ENCODE peak calls at places on chromosomes 3 and 15, in nine cellular contexts. U is fibroblast of lung, R is A549, I is cardiac fibroblast, G is adrenal gland, P is cardiac muscle cell, B is WERI-Rb-1, E is BJ, L is osteocyte. F is an unnamed sample.

GRCh38 chr3:138378990-138379389 is 30.6 kb downstream of the MRAS start:
- DNase-seq in U (no peak), P (no peak), I (no peak), B (no peak), E (no peak), R (no peak), L (no peak), G (no peak), F (no peak)

GRCh38 chr15:63482874-63483323 is 21.5 kb upstream of the USP3 start:
- DNase-seq in L (no peak), P (no peak), B (no peak), U (no peak), E (no peak), G (no peak), I (no peak), R (no peak), F (no peak)

GRCh38 chr3:177960014-177960413 is 576.2 kb upstream of the KCNMB2 start:
- DNase-seq in P (no peak), B (no peak), E (no peak), G (no peak), U (peak; percentile 57), L (no peak), I (peak; percentile 76), R (no peak), F (no peak)

GRCh38 chr3:191963182-191963581 is 502.2 kb downstream of the PYDC2 start:
- DNase-seq in G (no peak), E (no peak), I (no peak), L (no peak), P (no peak), U (peak; percentile 92), R (no peak), B (no peak), F (no peak)

GRCh38 chr15:52481915-52482314 is 46.8 kb downstream of the MYO5A start:
- DNase-seq in U (peak; percentile 94), G (peak; percentile 41), B (no peak), E (peak; percentile 56), R (no peak), L (no peak), P (no peak), I (peak; percentile 73), F (no peak)

GRCh38 chr3:63228087-63228486 is 50.0 kb upstream of the SYNPR start:
- DNase-seq in R (no peak), G (no peak), L (no peak), P (no peak), I (no peak), U (no peak), B (no peak), E (no peak), F (no peak)

GRCh38 chr3:33278106-33278672 is 947 bp downstream of the FBXL2 start:
- DNase-seq in U (peak; percentile 13), P (peak; percentile 28), G (no peak), L (no peak), I (peak; percentile 10), E (no peak), R (peak; percentile 15), B (peak; percentile 24), F (no peak)

GRCh38 chr3:57966823-57967222 is 41.4 kb upstream of the FLNB start:
- DNase-seq in R (no peak), G (no peak), I (peak; percentile 79), L (no peak), B (no peak), P (no peak), E (no peak), U (peak; percentile 58), F (no peak)

GRCh38 chr3:194255252-194256039 is 95.7 kb downstream of the CPN2 start:
- DNase-seq in U (no peak), I (peak; percentile 76), P (no peak), L (no peak), B (peak; percentile 58), G (peak; percentile 72), R (no peak), E (no peak), F (no peak)

GRCh38 chr15:92624401-92624991 is 31.1 kb downstream of the FAM174B start:
- DNase-seq in P (no peak), I (peak; percentile 82), U (peak; percentile 33), B (no peak), G (no peak), L (no peak), R (no peak), E (peak; percentile 18), F (peak; percentile 40)

GRCh38 chr3:39762537-39762936 is 46.9 kb upstream of the MYRIP start:
- DNase-seq in P (no peak), L (no peak), I (no peak), E (no peak), U (no peak), G (no peak), R (no peak), B (no peak), F (no peak)

GRCh38 chr15:66862111-66862815 is 160.2 kb downstream of the SMAD6 start:
- DNase-seq in R (peak; percentile 43), L (peak; percentile 48), B (no peak), E (no peak), G (no peak), I (no peak), P (no peak), U (no peak), F (no peak)

GRCh38 chr3:15800780-15801179 is 3.0 kb upstream of the ANKRD28 start:
- DNase-seq in L (no peak), P (no peak), I (peak; percentile 34), U (peak; percentile 32), E (no peak), B (no peak), R (no peak), G (no peak), F (no peak)

GRCh38 chr3:17846466-17846865 is 104.0 kb upstream of the TBC1D5 start:
- DNase-seq in I (no peak), U (peak; percentile 25), B (no peak), G (no peak), R (no peak), E (no peak), P (no peak), L (no peak), F (no peak)

GRCh38 chr15:42226648-42227047 is 18.5 kb upstream of the VPS39 start:
- DNase-seq in B (peak; percentile 43), L (no peak), G (no peak), E (no peak), R (no peak), P (no peak), I (no peak), U (no peak), F (no peak)
- TF ChIP-seq CTCF in B (peak; percentile 13), L (no peak), G (no peak), E (no peak), R (no peak), P (no peak), I (no peak), U (no peak), F (no peak)

DNA sequence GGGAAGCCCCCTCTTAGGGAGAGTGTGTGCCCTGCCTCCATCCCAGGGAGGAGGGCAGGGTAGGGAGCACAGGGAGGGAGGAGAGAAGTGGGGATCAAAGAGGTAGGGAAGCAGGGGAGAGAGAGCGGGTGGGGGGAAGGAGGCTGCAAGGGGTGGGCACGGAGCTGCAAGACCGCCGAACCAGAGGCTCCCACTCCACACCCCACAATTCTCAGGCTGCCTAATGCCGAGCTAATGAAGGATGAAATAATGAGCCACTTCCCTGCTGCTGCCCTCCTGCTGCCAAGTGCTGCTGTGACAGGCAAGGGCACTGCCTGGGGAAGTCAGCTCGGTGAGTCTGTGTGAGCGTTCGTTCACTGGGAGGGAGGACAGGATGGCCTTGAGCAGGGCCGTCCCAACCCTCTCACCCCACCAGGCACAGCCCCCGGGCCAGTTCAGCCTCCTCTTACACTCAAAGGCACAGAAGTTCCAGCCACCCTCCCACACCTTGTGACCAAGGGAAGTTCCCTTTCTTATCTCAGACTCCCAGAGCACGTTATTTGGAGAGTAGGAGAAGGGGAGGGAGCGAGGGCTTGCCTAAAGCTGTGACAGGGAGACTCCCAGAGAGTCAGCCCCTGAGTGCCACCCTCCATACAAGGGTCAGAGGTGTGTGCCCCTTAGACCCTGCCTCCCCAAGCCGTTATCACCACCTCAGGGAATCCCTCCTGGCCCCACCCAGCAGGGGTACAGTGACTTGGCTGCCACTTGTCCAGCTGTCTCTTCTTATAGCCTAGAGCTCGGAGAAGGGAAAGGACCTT is 12.4 kb downstream of the GLYCTK start:
- DNase-seq in G (peak; percentile 96), I (peak; percentile 45), R (no peak), B (no peak), L (no peak), U (peak; percentile 37), P (peak; percentile 85), E (no peak), F (no peak)
- TF ChIP-seq CTCF in G (peak; percentile 35), I (peak; percentile 21), R (no peak), B (peak; percentile 28), L (peak; percentile 43), U (no peak), P (no peak), E (peak; percentile 41), F (no peak)

GRCh38 chr3:149765762-149766334 is 13.6 kb upstream of the COMMD2 start:
- DNase-seq in E (no peak), P (no peak), B (no peak), R (no peak), G (no peak), L (no peak), U (peak; percentile 36), I (peak; percentile 71), F (no peak)
- TF ChIP-seq CTCF in E (peak; percentile 67), P (peak; percentile 60), B (no peak), R (peak; percentile 73), G (peak; percentile 49), L (peak; percentile 72), U (peak; percentile 57), I (peak; percentile 64), F (peak; percentile 20)

GRCh38 chr3:131261137-131261536 is 120.4 kb upstream of the NUDT16 start:
- DNase-seq in R (no peak), I (no peak), L (no peak), E (no peak), P (no peak), U (no peak), B (no peak), G (no peak), F (no peak)

DNA sequence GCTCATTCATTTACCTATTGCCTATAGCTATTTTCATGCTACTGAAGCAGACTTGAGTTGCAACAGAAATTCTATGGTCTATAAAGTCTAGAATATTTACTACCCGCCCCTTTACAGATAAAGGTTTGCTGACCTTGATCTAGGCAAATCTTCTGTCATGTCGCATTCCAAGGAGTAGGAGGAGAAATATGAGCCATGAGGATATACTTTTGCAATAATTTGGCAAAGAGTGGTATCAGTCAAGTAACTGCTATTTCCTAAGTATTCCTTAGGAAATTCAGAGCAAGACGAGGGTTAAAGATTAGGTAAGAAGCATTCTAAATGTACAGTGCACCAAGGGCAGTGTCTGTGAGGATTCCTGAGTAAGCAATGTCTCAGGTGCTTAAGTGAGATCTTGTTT is 121.0 kb upstream of the NUDT16 start:
- DNase-seq in U (no peak), P (no peak), I (peak; percentile 54), B (no peak), G (no peak), L (no peak), E (no peak), R (no peak), F (no peak)
- TF ChIP-seq CTCF in U (no peak), P (no peak), I (no peak), B (no peak), G (no peak), L (no peak), E (no peak), R (no peak), F (no peak)

F was measured in glutamatergic neuron.